ENCODE peak calls at places on chromosomes 5 and 9, in eight cellular contexts. Y is NCI-H1105 treated with DMSO at 0.1 percent for 48 hours, A is T-helper 17 cell, D is Calu3, E is ascending aorta, S is GM23338, X is heart right ventricle, I is AG09309. M is an unnamed sample.

GRCh38 chr5:173238312-173239232 is 3.6 kb upstream of the NKX2-5 start:
- DNase-seq in Y (no peak), A (no peak), D (no peak), E (no peak), S (peak), X (no peak), I (no peak), M (peak)

GRCh38 chr9:68750179-68750685 is 45.2 kb downstream of the PIP5K1B start:
- DNase-seq in Y (peak), A (no peak), D (no peak), E (no peak), S (no peak), X (no peak), I (no peak), M (no peak)

GRCh38 chr5:113325054-113325453 is 109.7 kb downstream of the TSSK1B start:
- DNase-seq in Y (no peak), A (no peak), D (no peak), E (no peak), S (no peak), X (no peak), I (no peak), M (no peak)

GRCh38 chr5:111299067-111299481 is 74.9 kb downstream of the CAMK4 start:
- DNase-seq in Y (peak), A (no peak), D (no peak), E (no peak), S (peak), X (no peak), I (no peak), M (peak)

GRCh38 chr5:134242146-134242545 is 16.3 kb upstream of the PPP2CA start:
- DNase-seq in Y (no peak), A (no peak), D (no peak), E (no peak), S (no peak), X (peak), I (peak), M (peak)

GRCh38 chr5:168916852-168917251 is 337.7 kb upstream of the PANK3 start:
- DNase-seq in Y (no peak), A (no peak), D (no peak), E (no peak), S (no peak), X (no peak), I (peak), M (no peak)

GRCh38 chr5:106732624-106733023 is 938.1 kb downstream of the EFNA5 start:
- DNase-seq in Y (no peak), A (no peak), D (no peak), E (no peak), S (no peak), X (no peak), I (no peak), M (no peak)

GRCh38 chr9:93295456-93296076 is 111.6 kb downstream of the WNK2 start:
- DNase-seq in Y (no peak), A (no peak), D (no peak), E (no peak), S (no peak), X (no peak), I (no peak), M (no peak)

GRCh38 chr5:180618830-180619562 is 27.7 kb upstream of the SCGB3A1 start:
- DNase-seq in Y (peak), A (no peak), D (no peak), E (no peak), S (peak), X (no peak), I (no peak), M (peak)